ENCODE peak calls at places on chromosomes 1 and 21, in five cellular contexts. One of them, this sample, is unnamed.

GRCh38 chr1:23953020-23953419 is 6.6 kb upstream of the PNRC2 start:
- DNase-seq in ascending aorta: no peak
- DNase-seq in activated naive CD4-positive, alpha-beta T cell treated with anti-CD3 and anti-CD28 coated beads for 36 hours: no peak
- DNase-seq in T-helper 1 cell: no peak
- DNase-seq in erythroblast: no peak
- DNase-seq in this sample: no peak

GRCh38 chr1:153775432-153776311 is 465 bp downstream of the SLC27A3 start:
- DNase-seq in ascending aorta: no peak
- DNase-seq in activated naive CD4-positive, alpha-beta T cell treated with anti-CD3 and anti-CD28 coated beads for 36 hours: peak
- DNase-seq in T-helper 1 cell: peak
- DNase-seq in erythroblast: peak
- DNase-seq in this sample: peak

GRCh38 chr1:228096416-228097332 is 6.5 kb downstream of the C1orf35 start:
- DNase-seq in ascending aorta: no peak
- DNase-seq in activated naive CD4-positive, alpha-beta T cell treated with anti-CD3 and anti-CD28 coated beads for 36 hours: peak
- DNase-seq in T-helper 1 cell: no peak
- DNase-seq in erythroblast: no peak
- DNase-seq in this sample: no peak

GRCh38 chr1:20120796-20121195 is 1.5 kb upstream of the PLA2G2D start:
- DNase-seq in ascending aorta: no peak
- DNase-seq in activated naive CD4-positive, alpha-beta T cell treated with anti-CD3 and anti-CD28 coated beads for 36 hours: no peak
- DNase-seq in T-helper 1 cell: no peak
- DNase-seq in erythroblast: no peak
- DNase-seq in this sample: no peak

GRCh38 chr1:24709748-24710416 is 35.4 kb upstream of the CLIC4 start:
- DNase-seq in ascending aorta: no peak
- DNase-seq in activated naive CD4-positive, alpha-beta T cell treated with anti-CD3 and anti-CD28 coated beads for 36 hours: no peak
- DNase-seq in T-helper 1 cell: peak
- DNase-seq in erythroblast: no peak
- DNase-seq in this sample: no peak

GRCh38 chr1:54577612-54578011 is 29.6 kb downstream of the ACOT11 start:
- DNase-seq in ascending aorta: peak
- DNase-seq in activated naive CD4-positive, alpha-beta T cell treated with anti-CD3 and anti-CD28 coated beads for 36 hours: no peak
- DNase-seq in T-helper 1 cell: no peak
- DNase-seq in erythroblast: peak
- DNase-seq in this sample: peak

GRCh38 chr1:77467741-77468140 is 185.9 kb downstream of the AK5 start:
- DNase-seq in ascending aorta: no peak
- DNase-seq in activated naive CD4-positive, alpha-beta T cell treated with anti-CD3 and anti-CD28 coated beads for 36 hours: no peak
- DNase-seq in T-helper 1 cell: no peak
- DNase-seq in erythroblast: no peak
- DNase-seq in this sample: no peak

GRCh38 chr1:15755643-15756040 is 3.0 kb upstream of the FBLIM1 start:
- DNase-seq in ascending aorta: no peak
- DNase-seq in activated naive CD4-positive, alpha-beta T cell treated with anti-CD3 and anti-CD28 coated beads for 36 hours: no peak
- DNase-seq in T-helper 1 cell: no peak
- DNase-seq in erythroblast: no peak
- DNase-seq in this sample: no peak

GRCh38 chr1:197674286-197674685 is 101.0 kb downstream of the DENND1B start:
- DNase-seq in ascending aorta: no peak
- DNase-seq in activated naive CD4-positive, alpha-beta T cell treated with anti-CD3 and anti-CD28 coated beads for 36 hours: no peak
- DNase-seq in T-helper 1 cell: no peak
- DNase-seq in erythroblast: no peak
- DNase-seq in this sample: no peak

GRCh38 chr1:62045579-62045978 is 149.1 kb upstream of the L1TD1 start:
- DNase-seq in ascending aorta: no peak
- DNase-seq in activated naive CD4-positive, alpha-beta T cell treated with anti-CD3 and anti-CD28 coated beads for 36 hours: no peak
- DNase-seq in T-helper 1 cell: no peak
- DNase-seq in erythroblast: no peak
- DNase-seq in this sample: no peak

GRCh38 chr1:53754484-53755312 is 15.7 kb upstream of the GLIS1 start:
- DNase-seq in ascending aorta: no peak
- DNase-seq in activated naive CD4-positive, alpha-beta T cell treated with anti-CD3 and anti-CD28 coated beads for 36 hours: peak
- DNase-seq in T-helper 1 cell: peak
- DNase-seq in erythroblast: peak
- DNase-seq in this sample: peak

GRCh38 chr1:246795094-246795671 is 71.0 kb downstream of the SCCPDH start:
- DNase-seq in ascending aorta: no peak
- DNase-seq in activated naive CD4-positive, alpha-beta T cell treated with anti-CD3 and anti-CD28 coated beads for 36 hours: no peak
- DNase-seq in T-helper 1 cell: no peak
- DNase-seq in erythroblast: no peak
- DNase-seq in this sample: no peak

GRCh38 chr1:28127617-28128257 is 39.3 kb upstream of the EYA3 start:
- DNase-seq in ascending aorta: no peak
- DNase-seq in activated naive CD4-positive, alpha-beta T cell treated with anti-CD3 and anti-CD28 coated beads for 36 hours: no peak
- DNase-seq in T-helper 1 cell: no peak
- DNase-seq in erythroblast: no peak
- DNase-seq in this sample: peak

GRCh38 chr1:116020668-116021272 is 44.5 kb downstream of the SLC22A15 start:
- DNase-seq in ascending aorta: no peak
- DNase-seq in activated naive CD4-positive, alpha-beta T cell treated with anti-CD3 and anti-CD28 coated beads for 36 hours: peak
- DNase-seq in T-helper 1 cell: peak
- DNase-seq in erythroblast: peak
- DNase-seq in this sample: peak

GRCh38 chr1:238153939-238154338 is 263.2 kb upstream of the ZP4 start:
- DNase-seq in ascending aorta: no peak
- DNase-seq in activated naive CD4-positive, alpha-beta T cell treated with anti-CD3 and anti-CD28 coated beads for 36 hours: no peak
- DNase-seq in T-helper 1 cell: no peak
- DNase-seq in erythroblast: no peak
- DNase-seq in this sample: no peak

GRCh38 chr1:245310605-245311531 is 156.1 kb downstream of the KIF26B start:
- DNase-seq in ascending aorta: no peak
- DNase-seq in activated naive CD4-positive, alpha-beta T cell treated with anti-CD3 and anti-CD28 coated beads for 36 hours: peak
- DNase-seq in T-helper 1 cell: no peak
- DNase-seq in erythroblast: no peak
- DNase-seq in this sample: peak

GRCh38 chr1:220926146-220926545 is 46.9 kb downstream of the HLX start:
- DNase-seq in ascending aorta: no peak
- DNase-seq in activated naive CD4-positive, alpha-beta T cell treated with anti-CD3 and anti-CD28 coated beads for 36 hours: no peak
- DNase-seq in T-helper 1 cell: no peak
- DNase-seq in erythroblast: no peak
- DNase-seq in this sample: no peak

GRCh38 chr1:227729881-227730629 is 5.0 kb downstream of the JMJD4 start:
- DNase-seq in ascending aorta: no peak
- DNase-seq in activated naive CD4-positive, alpha-beta T cell treated with anti-CD3 and anti-CD28 coated beads for 36 hours: peak
- DNase-seq in T-helper 1 cell: peak
- DNase-seq in erythroblast: peak
- DNase-seq in this sample: peak

GRCh38 chr1:211169353-211169752 is 35.4 kb upstream of the KCNH1 start:
- DNase-seq in ascending aorta: no peak
- DNase-seq in activated naive CD4-positive, alpha-beta T cell treated with anti-CD3 and anti-CD28 coated beads for 36 hours: no peak
- DNase-seq in T-helper 1 cell: no peak
- DNase-seq in erythroblast: no peak
- DNase-seq in this sample: no peak

GRCh38 chr1:24119859-24120756 is 8.2 kb upstream of the MYOM3 start:
- DNase-seq in ascending aorta: no peak
- DNase-seq in activated naive CD4-positive, alpha-beta T cell treated with anti-CD3 and anti-CD28 coated beads for 36 hours: no peak
- DNase-seq in T-helper 1 cell: no peak
- DNase-seq in erythroblast: no peak
- DNase-seq in this sample: no peak

GRCh38 chr21:15171546-15171945 is 106.7 kb upstream of the NRIP1 start:
- DNase-seq in ascending aorta: no peak
- DNase-seq in activated naive CD4-positive, alpha-beta T cell treated with anti-CD3 and anti-CD28 coated beads for 36 hours: no peak
- DNase-seq in T-helper 1 cell: no peak
- DNase-seq in erythroblast: no peak
- DNase-seq in this sample: no peak

GRCh38 chr1:182786223-182787001 is 3.2 kb upstream of the NPL start:
- DNase-seq in ascending aorta: no peak
- DNase-seq in activated naive CD4-positive, alpha-beta T cell treated with anti-CD3 and anti-CD28 coated beads for 36 hours: peak
- DNase-seq in T-helper 1 cell: peak
- DNase-seq in erythroblast: peak
- DNase-seq in this sample: peak

GRCh38 chr1:37513795-37514349 is 694 bp downstream of the MEAF6 start:
- DNase-seq in ascending aorta: no peak
- DNase-seq in activated naive CD4-positive, alpha-beta T cell treated with anti-CD3 and anti-CD28 coated beads for 36 hours: peak
- DNase-seq in T-helper 1 cell: peak
- DNase-seq in erythroblast: peak
- DNase-seq in this sample: peak

GRCh38 chr1:209927466-209927865 is 10.6 kb upstream of the SYT14 start:
- DNase-seq in ascending aorta: no peak
- DNase-seq in activated naive CD4-positive, alpha-beta T cell treated with anti-CD3 and anti-CD28 coated beads for 36 hours: no peak
- DNase-seq in T-helper 1 cell: no peak
- DNase-seq in erythroblast: no peak
- DNase-seq in this sample: no peak